ENCODE peak calls at places on chromosomes 5 and 9, in five cellular contexts. R is activated CD8-positive, alpha-beta memory T cell treated with anti-CD3 and anti-CD28 coated beads for 24 hours; K is uterus; D is stimulated activated CD8-positive, alpha-beta memory T cell treated with anti-CD3 and anti-CD28 coated beads, Interleukin-12 subunit alpha, Interleukin-12 subunit beta, amount 100 ng/mL, for 1 hour; E is Right ventricle myocardium superior. H is an unnamed sample.

GRCh38 chr9:100306283-100306682 is 46.5 kb downstream of the TEX10 start:
- DNase-seq in D (no peak), E (no peak), K (no peak), R (no peak), H (no peak)

GRCh38 chr9:79883073-79883645 is 311.4 kb downstream of the TLE4 start:
- DNase-seq in E (no peak), D (peak; percentile 43), K (no peak), R (peak; percentile 70), H (no peak)

GRCh38 chr5:66829826-66830225 is 233.6 kb downstream of the MAST4 start:
- DNase-seq in K (no peak), R (no peak), D (no peak), E (no peak), H (no peak)

GRCh38 chr5:165143727-165144210 is 1638.3 kb downstream of the MAT2B start:
- DNase-seq in K (no peak), E (peak; percentile 25), R (no peak), D (no peak), H (no peak)

GRCh38 chr5:122401991-122402710 is 90.1 kb downstream of the SNCAIP start:
- DNase-seq in D (no peak), K (no peak), E (no peak), R (no peak), H (no peak)

GRCh38 chr9:4286086-4286485 is 13.8 kb downstream of the GLIS3 start:
- DNase-seq in E (no peak), R (no peak), K (no peak), D (no peak), H (no peak)

GRCh38 chr9:112248722-112249121 is 73.6 kb upstream of the SUSD1 start:
- DNase-seq in R (no peak), K (no peak), E (no peak), D (no peak), H (no peak)

GRCh38 chr5:33444542-33444941 is 3.8 kb downstream of the TARS1 start:
- DNase-seq in R (no peak), K (no peak), D (no peak), E (no peak), H (no peak)

GRCh38 chr5:82018462-82018861 is 46.6 kb downstream of the ATG10 start:
- DNase-seq in K (no peak), E (no peak), D (no peak), R (no peak), H (peak; percentile 29)

GRCh38 chr9:88173378-88173999 is 35.2 kb upstream of the SPATA31C2 start:
- DNase-seq in E (peak; percentile 55), D (peak; percentile 23), K (no peak), R (peak; percentile 70), H (peak; percentile 56)

GRCh38 chr5:96297290-96297689 is 135.8 kb downstream of the PCSK1 start:
- DNase-seq in R (no peak), K (no peak), D (no peak), E (no peak), H (peak; percentile 29)

GRCh38 chr9:87722393-87722792 is 3.5 kb upstream of the CTSL start:
- DNase-seq in R (no peak), E (no peak), D (no peak), K (no peak), H (peak; percentile 45)

GRCh38 chr5:33997331-33997983 is 10.4 kb downstream of the AMACR start:
- DNase-seq in E (peak; percentile 52), R (no peak), K (peak; percentile 42), D (no peak), H (peak; percentile 26)

GRCh38 chr9:13478235-13478634 is 198.7 kb upstream of the MPDZ start:
- DNase-seq in R (no peak), E (no peak), D (no peak), K (no peak), H (no peak)

GRCh38 chr9:137742698-137743097 is 123.9 kb downstream of the EHMT1 start:
- DNase-seq in K (no peak), E (no peak), D (no peak), R (no peak), H (no peak)

H was measured in heart left ventricle.